ENCODE peak calls at places on chromosomes 4 and X, in four cellular contexts. S, D, F and O are unnamed samples. For H3K4me1, the result is how much of the 10 kb centered on the place peaks cover.

GRCh38 chr4:8146158-8146557 is 12.5 kb downstream of the ABLIM2 start:
- DNase-seq in S (no peak), D (no peak), F (no peak), O (no peak)

GRCh38 chr4:166501941-166502382 is 628.9 kb downstream of the TLL1 start:
- DNase-seq in S (peak), D (peak), F (peak), O (no peak)

GRCh38 chrX:18468599-18468998 is 43.2 kb downstream of the CDKL5 start:
- DNase-seq in S (no peak), D (no peak), F (no peak), O (no peak)

GRCh38 chr4:7652451-7652871 is 217.7 kb upstream of the PSAPL1 start:
- DNase-seq in S (no peak), D (peak), F (no peak), O (peak)

GRCh38 chrX:51866156-51866555 is 27.3 kb upstream of the MAGED1 start:
- DNase-seq in S (no peak), D (peak), F (no peak), O (peak)

GRCh38 chr4:82638479-82638878 is 76.7 kb upstream of the TMEM150C start:
- DNase-seq in S (no peak), D (no peak), F (no peak), O (no peak)

GRCh38 chr4:99382745-99383360 is 30.3 kb upstream of the ADH1C start:
- DNase-seq in S (no peak), D (peak), F (no peak), O (no peak)

GRCh38 chr4:2958446-2958845 is 4.8 kb downstream of the NOP14 start:
- DNase-seq in S (no peak), D (peak), F (no peak), O (peak)

GRCh38 chrX:41472231-41472815 is 25.2 kb downstream of the NYX start:
- DNase-seq in S (no peak), D (no peak), F (peak), O (peak)

GRCh38 chr4:85879518-85879917 is 404.6 kb downstream of the ARHGAP24 start:
- DNase-seq in S (no peak), D (no peak), F (no peak), O (no peak)

GRCh38 chr4:41145571-41146078 is 68.7 kb downstream of the APBB2 start:
- DNase-seq in S (no peak), D (peak), F (no peak), O (peak)

GRCh38 chr4:46266106-46266505 is 123.8 kb downstream of the GABRA2 start:
- DNase-seq in S (no peak), D (no peak), F (no peak), O (no peak)

GRCh38 chr4:136186650-136187049 is 1345.6 kb downstream of the PCDH18 start:
- DNase-seq in S (no peak), D (no peak), F (no peak), O (no peak)

GRCh38 chr4:149707862-149708261 is 107.8 kb downstream of the IQCM start:
- DNase-seq in S (no peak), D (no peak), F (no peak), O (no peak)

GRCh38 chr4:99033956-99034355 is 38.4 kb downstream of the METAP1 start:
- DNase-seq in S (no peak), D (no peak), F (no peak), O (peak)

GRCh38 chr4:151688785-151689043 is 72.1 kb downstream of the GATB start:
- DNase-seq in S (no peak), D (no peak), F (no peak), O (no peak)
- H3K4me1 ChIP-seq in S (under half), D (under half), F (under half), O (under half)

GRCh38 chrX:42704454-42704853 is 73.5 kb downstream of the PPP1R2C start:
- DNase-seq in S (no peak), D (peak), F (no peak), O (no peak)
- TF ChIP-seq EZH2 in S (no peak), D (no peak), F (no peak), O (no peak)

DNA sequence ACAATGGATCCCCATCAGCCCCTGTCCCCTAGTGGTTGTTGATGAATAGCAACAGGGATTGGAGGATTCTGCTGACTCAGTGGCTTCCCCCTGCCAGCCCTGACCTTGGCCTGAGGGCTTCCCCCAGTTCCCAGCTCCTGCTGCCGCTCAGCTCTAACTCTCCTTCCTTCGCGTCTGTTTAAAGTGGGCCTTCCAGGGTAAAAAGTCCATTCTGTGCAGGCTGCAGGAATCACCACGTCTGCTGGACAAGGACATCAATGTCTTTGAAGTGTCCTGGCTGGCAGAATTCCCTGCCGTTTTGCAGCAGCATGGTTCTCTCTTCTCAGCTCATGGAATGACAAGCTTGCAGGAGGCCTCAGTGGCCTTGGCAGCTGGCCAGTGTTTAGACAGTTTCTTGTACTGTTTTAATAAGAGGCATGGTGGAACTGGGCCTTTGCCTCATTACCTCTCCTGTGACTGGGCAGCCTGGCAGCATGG is 152.5 kb upstream of the STX18 start:
- DNase-seq in S (peak), D (peak), F (no peak), O (no peak)
- TF ChIP-seq CTCF in S (peak), D (peak), F (peak), O (no peak)

GRCh38 chrX:40090961-40091360 is 6.8 kb downstream of the BCOR start:
- DNase-seq in S (no peak), D (no peak), F (no peak), O (no peak)
- H3K4me1 ChIP-seq in S (under half), D (under half), F (half or more), O (under half)

DNA sequence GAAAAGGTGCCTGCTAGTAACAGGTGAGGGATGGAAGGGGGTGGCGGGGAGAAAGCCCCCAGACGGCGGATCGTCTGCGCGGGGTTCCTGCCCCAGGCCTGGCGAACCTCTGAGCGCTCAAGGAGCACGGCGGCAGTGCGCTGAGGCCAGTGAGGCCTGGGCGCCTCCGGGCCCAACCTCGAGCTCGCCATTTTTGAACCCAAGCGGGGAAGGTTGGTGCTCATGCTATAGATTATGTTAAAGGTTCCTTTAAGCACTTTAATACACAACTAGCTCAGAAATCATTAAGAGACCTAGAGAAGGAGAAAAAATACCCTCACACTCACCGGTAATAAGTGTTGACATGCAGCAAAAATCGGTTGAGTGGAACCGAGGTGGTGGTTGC is 7.9 kb downstream of the PITX2 start:
- DNase-seq in S (peak), D (no peak), F (no peak), O (no peak)
- TF ChIP-seq EZH2 in S (no peak), D (no peak), F (no peak), O (peak)

GRCh38 chr4:140595065-140595464 is 26.3 kb upstream of the UCP1 start:
- DNase-seq in S (peak), D (peak), F (peak), O (no peak)
- TF ChIP-seq CTCF in S (peak), D (peak), F (peak), O (no peak)

GRCh38 chr4:139455187-139455586 is 1.3 kb downstream of the RAB33B start:
- DNase-seq in S (no peak), D (no peak), F (no peak), O (no peak)

GRCh38 chr4:139454111-139454600 is at the start of gene RAB33B:
- DNase-seq in S (no peak), D (peak), F (no peak), O (no peak)

GRCh38 chr4:139453041-139453370 is 915 bp upstream of the RAB33B start:
- DNase-seq in S (peak), D (no peak), F (no peak), O (peak)

GRCh38 chr4:139453371-139454110 is 380 bp upstream of the RAB33B start:
- DNase-seq in S (peak), D (peak), F (peak), O (peak)

GRCh38 chr4:139454646-139455045 is 725 bp downstream of the RAB33B start:
- DNase-seq in S (no peak), D (no peak), F (no peak), O (no peak)
- H3K4me1 ChIP-seq in S (under half), D (under half), F (under half), O (under half)

GRCh38 chrX:103275947-103276567 is 493 bp downstream of the TCEAL5 start:
- DNase-seq in S (peak), D (no peak), F (no peak), O (no peak)

GRCh38 chrX:103274284-103274683 is 2.3 kb downstream of the TCEAL5 start:
- DNase-seq in S (no peak), D (no peak), F (no peak), O (no peak)

GRCh38 chrX:103276581-103277002 is at the start of gene TCEAL5:
- DNase-seq in S (peak), D (no peak), F (no peak), O (no peak)
- TF ChIP-seq EZH2 in S (no peak), D (peak), F (no peak), O (no peak)